ENCODE peak calls at places on chromosomes 3 and 15, in seven cellular contexts. M is adrenal gland, J is astrocyte of the spinal cord, P is Panc1, T is brain microvascular endothelial cell, G is cardiac fibroblast, F is heart left ventricle. B is an unnamed sample.
A peak's percentile ranks its signal among the peaks of the same experiment; 100 is the strongest.

GRCh38 chr3:193951859-193952258 is 184.1 kb upstream of the HES1 start:
- DNase-seq in M (no peak), J (no peak), P (no peak), T (no peak), G (no peak), F (no peak), B (no peak)

GRCh38 chr3:190368871-190369270 is 19.1 kb upstream of the CLDN16 start:
- DNase-seq in M (no peak), J (no peak), P (no peak), T (no peak), G (no peak), F (no peak), B (no peak)

GRCh38 chr3:189806171-189806951 is 175.2 kb downstream of the TP63 start:
- DNase-seq in M (no peak), J (no peak), P (no peak), T (no peak), G (no peak), F (no peak), B (peak; percentile 23)

GRCh38 chr15:83206387-83206970 is 1.1 kb downstream of the HDGFL3 start:
- DNase-seq in M (peak; percentile 42), J (peak; percentile 38), P (no peak), T (no peak), G (peak; percentile 43), F (no peak), B (peak; percentile 28)

GRCh38 chr15:92527197-92527596 is 128.4 kb downstream of the FAM174B start:
- DNase-seq in M (no peak), J (peak; percentile 76), P (no peak), T (no peak), G (no peak), F (peak; percentile 71), B (peak; percentile 89)

GRCh38 chr3:87045473-87045872 is 54.5 kb upstream of the VGLL3 start:
- DNase-seq in M (no peak), J (no peak), P (no peak), T (no peak), G (no peak), F (no peak), B (no peak)

GRCh38 chr3:126216416-126216815 is 36.0 kb upstream of the ALDH1L1 start:
- DNase-seq in M (no peak), J (peak; percentile 19), P (no peak), T (no peak), G (peak; percentile 56), F (no peak), B (peak; percentile 49)

GRCh38 chr3:172511783-172512357 is 11.4 kb downstream of the TNFSF10 start:
- DNase-seq in M (no peak), J (no peak), P (no peak), T (no peak), G (no peak), F (no peak), B (no peak)

GRCh38 chr15:53861792-53862191 is 102.3 kb upstream of the WDR72 start:
- DNase-seq in M (no peak), J (no peak), P (no peak), T (no peak), G (no peak), F (no peak), B (no peak)

GRCh38 chr3:179666030-179666429 is 13.2 kb downstream of the USP13 start:
- DNase-seq in M (no peak), J (no peak), P (no peak), T (no peak), G (no peak), F (no peak), B (no peak)

GRCh38 chr3:23944861-23945652 is at the start of gene NR1D2:
- DNase-seq in M (peak; percentile 81), J (peak; percentile 78), P (no peak), T (peak; percentile 36), G (peak; percentile 71), F (peak; percentile 92), B (peak; percentile 83)

GRCh38 chr3:58429657-58430056 is 4.0 kb downstream of the PDHB start:
- DNase-seq in M (no peak), J (peak; percentile 42), P (no peak), T (no peak), G (no peak), F (no peak), B (peak; percentile 84)

GRCh38 chr3:57691411-57692133 is 1.3 kb downstream of the DENND6A start:
- DNase-seq in M (peak; percentile 29), J (peak; percentile 17), P (no peak), T (no peak), G (peak; percentile 17), F (no peak), B (no peak)

GRCh38 chr3:134333522-134334181 is 40.6 kb downstream of the AMOTL2 start:
- DNase-seq in M (peak; percentile 19), J (peak; percentile 57), P (no peak), T (peak; percentile 81), G (peak; percentile 82), F (peak; percentile 56), B (peak; percentile 80)

GRCh38 chr3:131549340-131549739 is 46.6 kb upstream of the MRPL3 start:
- DNase-seq in M (no peak), J (peak; percentile 7), P (peak; percentile 5), T (no peak), G (peak; percentile 26), F (no peak), B (peak; percentile 13)
- TF ChIP-seq CTCF in M (peak; percentile 12), J (peak; percentile 46), P (peak; percentile 40), T (peak; percentile 60), G (peak; percentile 41), F (peak; percentile 15), B (peak; percentile 51)

GRCh38 chr3:145519598-145520078 is 641.3 kb downstream of the PLOD2 start:
- DNase-seq in M (no peak), J (no peak), P (no peak), T (no peak), G (no peak), F (no peak), B (no peak)
- H3K4me3 ChIP-seq in M (no peak overlapping the region), J (no peak overlapping the region), P (no peak overlapping the region), T (no peak overlapping the region), G (no peak overlapping the region), F (no peak overlapping the region), B (no peak overlapping the region)

GRCh38 chr3:11212301-11212613 is 58.0 kb downstream of the HRH1 start:
- DNase-seq in M (peak; percentile 6), J (peak; percentile 74), P (no peak), T (peak; percentile 67), G (peak; percentile 76), F (no peak), B (peak; percentile 48)

GRCh38 chr3:11213810-11214450 is 58.3 kb upstream of the ATG7 start:
- DNase-seq in M (peak; percentile 5), J (no peak), P (no peak), T (no peak), G (no peak), F (no peak), B (no peak)

GRCh38 chr3:11212784-11213183 is 58.5 kb downstream of the HRH1 start:
- DNase-seq in M (no peak), J (no peak), P (no peak), T (no peak), G (peak; percentile 47), F (no peak), B (peak; percentile 32)

GRCh38 chr3:11214451-11214987 is 57.7 kb upstream of the ATG7 start:
- DNase-seq in M (no peak), J (no peak), P (no peak), T (no peak), G (no peak), F (no peak), B (no peak)

GRCh38 chr3:11211531-11212300 is 57.4 kb downstream of the HRH1 start:
- DNase-seq in M (peak; percentile 18), J (peak; percentile 61), P (no peak), T (no peak), G (peak; percentile 51), F (no peak), B (peak; percentile 57)
- TF ChIP-seq CTCF in M (no peak), J (peak; percentile 15), P (no peak), T (peak; percentile 46), G (peak; percentile 17), F (no peak), B (peak; percentile 49)

GRCh38 chr3:128078875-128079274 is 26.6 kb downstream of the SEC61A1 start:
- DNase-seq in M (no peak), J (no peak), P (no peak), T (no peak), G (no peak), F (no peak), B (no peak)

GRCh38 chr3:128076465-128076782 is 24.2 kb downstream of the SEC61A1 start:
- DNase-seq in M (no peak), J (no peak), P (no peak), T (no peak), G (no peak), F (peak; percentile 42), B (no peak)

GRCh38 chr3:128074851-128075515 is 22.7 kb downstream of the SEC61A1 start:
- DNase-seq in M (no peak), J (no peak), P (no peak), T (no peak), G (peak; percentile 21), F (no peak), B (peak; percentile 38)

GRCh38 chr3:128075516-128076464 is 23.6 kb downstream of the SEC61A1 start:
- DNase-seq in M (peak; percentile 91), J (peak; percentile 86), P (no peak), T (peak; percentile 70), G (peak; percentile 86), F (peak; percentile 92), B (peak; percentile 90)

GRCh38 chr3:128076783-128077624 is 24.8 kb downstream of the SEC61A1 start:
- DNase-seq in M (no peak), J (no peak), P (no peak), T (no peak), G (no peak), F (peak; percentile 43), B (peak; percentile 28)
- H3K4me3 ChIP-seq in M (peak overlapping the region; percentile 67), J (no peak overlapping the region), P (no peak overlapping the region), T (peak overlapping the region; percentile 49), G (peak overlapping the region; percentile 26), F (peak overlapping the region; percentile 34), B (peak overlapping the region; percentile 58)

GRCh38 chr3:31908391-31909097 is 72.5 kb downstream of the OSBPL10 start:
- DNase-seq in M (no peak), J (peak; percentile 20), P (no peak), T (no peak), G (peak; percentile 58), F (no peak), B (peak; percentile 50)
- TF ChIP-seq CTCF in M (no peak), J (peak; percentile 13), P (peak; percentile 33), T (peak; percentile 48), G (no peak), F (no peak), B (peak; percentile 40)

DNA sequence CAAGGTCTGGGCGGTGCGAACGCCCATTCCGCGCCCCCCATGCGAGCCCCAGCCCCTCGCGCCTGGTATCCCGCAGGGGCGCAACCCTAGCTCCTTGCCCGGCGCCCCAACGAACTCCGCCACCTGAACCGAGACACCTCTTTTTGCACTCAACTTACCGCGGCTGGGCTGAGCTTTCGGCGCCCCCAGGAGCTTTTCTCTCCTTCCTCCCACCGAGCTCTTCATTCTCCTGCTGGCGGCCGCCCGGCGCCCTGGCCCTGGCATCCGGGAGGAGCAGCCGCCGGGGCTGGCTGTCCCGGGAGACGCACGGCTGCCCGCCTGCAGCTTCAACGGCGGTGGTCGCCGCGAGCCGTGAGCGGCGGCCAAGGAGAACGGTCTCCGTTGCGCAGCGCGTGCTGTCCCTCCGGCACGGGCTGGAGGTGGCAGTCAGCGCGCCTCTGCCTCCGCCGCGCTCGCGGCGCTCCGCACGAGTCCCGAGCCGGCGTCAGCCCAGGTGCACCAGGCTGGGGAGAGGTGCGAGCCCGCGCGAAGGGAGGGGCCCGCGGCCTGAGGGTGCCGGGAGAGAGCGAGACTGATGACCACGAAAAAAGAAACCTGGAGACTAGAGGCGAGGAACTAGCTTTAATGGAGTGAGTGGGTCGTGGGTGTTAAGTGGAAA is 621.4 kb upstream of the ZNF385D start:
- DNase-seq in M (no peak), J (no peak), P (no peak), T (no peak), G (peak; percentile 5), F (no peak), B (no peak)
- H3K4me3 ChIP-seq in M (peak overlapping the region; percentile 2), J (peak overlapping the region; percentile 40), P (no peak overlapping the region), T (peak overlapping the region; percentile 57), G (peak overlapping the region; percentile 16), F (no peak overlapping the region), B (peak overlapping the region; percentile 52)

B was measured in choroid plexus epithelial cell.